ENCODE peak calls at places on chromosomes 13 and 19, in four cellular contexts. Y is left lung, V is GM23338, C is IMR-90. K is an unnamed sample.
A peak's percentile ranks its signal among the peaks of the same experiment; 100 is the strongest.

GRCh38 chr19:31666126-31666525 is 316.9 kb upstream of the TSHZ3 start:
- DNase-seq in Y (no peak), V (no peak), C (no peak), K (no peak)

GRCh38 chr19:47157455-47158321 is 27.1 kb downstream of the SAE1 start:
- DNase-seq in Y (no peak), V (peak; percentile 96), C (peak; percentile 72), K (no peak)

GRCh38 chr13:94549241-94550029 is 46.5 kb downstream of the TGDS start:
- DNase-seq in Y (peak; percentile 95), V (peak; percentile 87), C (peak; percentile 96), K (peak; percentile 95)

GRCh38 chr19:43574424-43575155 is 737 bp downstream of the XRCC1 start:
- DNase-seq in Y (no peak), V (no peak), C (peak; percentile 35), K (no peak)

GRCh38 chr19:39997595-39998216 is 846 bp downstream of the ZNF546 start:
- DNase-seq in Y (no peak), V (no peak), C (peak; percentile 55), K (no peak)

GRCh38 chr13:53068841-53069520 is 40.4 kb downstream of the OLFM4 start:
- DNase-seq in Y (no peak), V (peak; percentile 28), C (no peak), K (no peak)

GRCh38 chr19:16623576-16623975 is 4.4 kb downstream of the MED26 start:
- DNase-seq in Y (no peak), V (no peak), C (no peak), K (no peak)

GRCh38 chr19:50832666-50833065 is 708 bp downstream of the KLK15 start:
- DNase-seq in Y (no peak), V (no peak), C (no peak), K (no peak)

GRCh38 chr19:35061583-35062373 is 20.3 kb downstream of the HPN start:
- DNase-seq in Y (no peak), V (no peak), C (peak; percentile 34), K (no peak)

GRCh38 chr13:30442854-30443379 is 20.6 kb downstream of the UBE2L5 start:
- DNase-seq in Y (no peak), V (no peak), C (no peak), K (no peak)

GRCh38 chr13:101690871-101691270 is 238.4 kb downstream of the ITGBL1 start:
- DNase-seq in Y (no peak), V (no peak), C (no peak), K (peak; percentile 4)

GRCh38 chr13:78786399-78786879 is 127.5 kb upstream of the OBI1 start:
- DNase-seq in Y (no peak), V (no peak), C (no peak), K (no peak)

GRCh38 chr19:14416743-14417214 is 2.4 kb downstream of the DDX39A start:
- DNase-seq in Y (no peak), V (no peak), C (no peak), K (no peak)

GRCh38 chr13:61383101-61383500 is 32.5 kb downstream of the PCDH20 start:
- DNase-seq in Y (no peak), V (no peak), C (no peak), K (no peak)

GRCh38 chr19:45231891-45232290 is 13.3 kb downstream of the EXOC3L2 start:
- DNase-seq in Y (no peak), V (no peak), C (no peak), K (peak; percentile 56)

GRCh38 chr13:71417205-71417604 is 449.8 kb downstream of the DACH1 start:
- DNase-seq in Y (no peak), V (no peak), C (peak; percentile 0), K (no peak)

GRCh38 chr13:20848944-20849343 is 53.6 kb downstream of the XPO4 start:
- DNase-seq in Y (no peak), V (no peak), C (peak; percentile 31), K (no peak)

GRCh38 chr13:23822252-23822824 is 66.9 kb downstream of the MIPEP start:
- DNase-seq in Y (no peak), V (no peak), C (no peak), K (no peak)

GRCh38 chr19:1259873-1260748 is 9.0 kb upstream of the CIRBP start:
- DNase-seq in Y (peak; percentile 91), V (no peak), C (no peak), K (peak; percentile 45)

GRCh38 chr19:5850743-5851293 is 431 bp downstream of the FUT3 start:
- DNase-seq in Y (no peak), V (no peak), C (peak; percentile 53), K (peak; percentile 59)

GRCh38 chr19:2754659-2755447 is 15.0 kb upstream of the SLC39A3 start:
- DNase-seq in Y (no peak), V (no peak), C (no peak), K (no peak)

GRCh38 chr13:34340534-34340933 is 522.6 kb downstream of the RFC3 start:
- DNase-seq in Y (no peak), V (no peak), C (no peak), K (peak; percentile 68)

DNA sequence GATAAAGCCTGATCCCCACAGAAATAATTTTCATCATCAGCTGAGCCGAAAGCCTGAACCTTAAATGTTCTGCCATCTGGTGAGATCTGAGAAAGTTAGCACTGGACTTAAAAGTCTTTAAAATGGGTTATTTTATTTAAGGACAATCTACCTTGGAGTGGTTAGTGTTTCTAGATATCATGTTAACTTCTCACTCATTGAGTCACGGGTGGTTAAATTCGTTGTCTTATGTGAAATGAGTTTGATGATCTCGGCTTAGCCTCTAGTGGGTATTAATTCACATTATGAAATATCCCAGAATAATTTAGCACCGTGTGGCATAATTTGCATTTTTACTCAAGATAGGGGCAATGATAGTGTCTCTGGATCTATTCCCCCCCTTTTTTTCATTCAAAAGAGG is 117.4 kb upstream of the ZNF536 start:
- DNase-seq in Y (no peak), V (no peak), C (no peak), K (no peak)
- H3K27me3 ChIP-seq in Y (no peaks in the 10 kb centered on the region), V (no peaks in the 10 kb centered on the region), C (no peaks in the 10 kb centered on the region), K (peaks cover 45% of the 10 kb centered on the region)

DNA sequence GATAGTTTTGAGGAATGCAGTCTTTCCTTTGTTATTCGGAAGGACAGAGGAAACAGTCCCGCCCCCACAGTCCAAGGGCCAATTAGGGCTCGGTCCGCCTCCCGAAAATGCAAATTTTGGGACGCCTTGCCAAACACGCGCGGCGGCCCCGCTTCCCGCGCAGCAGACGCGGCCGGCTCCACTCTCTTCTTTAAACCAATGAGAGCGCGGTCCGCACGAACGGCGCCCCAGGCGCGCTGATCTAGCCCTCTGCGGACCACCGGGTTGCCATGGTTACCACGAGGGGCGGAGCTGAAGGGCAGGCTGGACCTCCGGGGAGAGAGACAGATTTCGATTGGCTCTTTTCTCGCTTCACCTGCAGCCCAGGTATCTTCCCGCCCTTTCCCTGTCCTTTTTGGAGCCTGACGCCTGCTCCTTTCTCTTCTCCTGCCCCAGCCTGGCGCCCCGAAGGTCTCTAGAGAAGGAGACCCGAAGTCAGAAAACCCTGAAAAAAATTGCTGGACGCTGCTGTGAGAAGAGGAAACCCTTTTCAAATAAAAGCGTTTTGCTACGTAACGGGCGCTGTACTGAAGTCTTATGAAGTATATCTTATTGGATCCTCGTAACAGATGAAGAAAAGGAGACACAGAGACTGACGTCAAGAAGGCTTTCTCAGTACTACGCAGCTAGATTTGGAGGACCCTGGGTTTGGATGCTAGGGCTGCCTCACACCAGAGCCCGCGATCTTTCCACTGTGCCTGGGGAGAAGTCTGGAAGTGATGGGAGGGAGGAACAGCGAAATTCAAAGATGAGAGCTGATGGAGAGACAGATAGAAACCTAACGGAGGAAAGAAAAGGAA is 2.0 kb downstream of the PTH2 start:
- DNase-seq in Y (peak; percentile 86), V (peak; percentile 99), C (peak; percentile 17), K (peak; percentile 76)
- H3K4me3 ChIP-seq in Y (peak overlapping the region; percentile 18), V (peak overlapping the region; percentile 31), C (no peak overlapping the region), K (peak overlapping the region; percentile 24)

GRCh38 chr13:99907627-99908026 is 63.9 kb downstream of the ZIC5 start:
- DNase-seq in Y (no peak), V (no peak), C (no peak), K (no peak)
- H3K27me3 ChIP-seq in Y (no peaks in the 10 kb centered on the region), V (no peaks in the 10 kb centered on the region), C (peaks cover 22% of the 10 kb centered on the region), K (no peaks in the 10 kb centered on the region)

DNA sequence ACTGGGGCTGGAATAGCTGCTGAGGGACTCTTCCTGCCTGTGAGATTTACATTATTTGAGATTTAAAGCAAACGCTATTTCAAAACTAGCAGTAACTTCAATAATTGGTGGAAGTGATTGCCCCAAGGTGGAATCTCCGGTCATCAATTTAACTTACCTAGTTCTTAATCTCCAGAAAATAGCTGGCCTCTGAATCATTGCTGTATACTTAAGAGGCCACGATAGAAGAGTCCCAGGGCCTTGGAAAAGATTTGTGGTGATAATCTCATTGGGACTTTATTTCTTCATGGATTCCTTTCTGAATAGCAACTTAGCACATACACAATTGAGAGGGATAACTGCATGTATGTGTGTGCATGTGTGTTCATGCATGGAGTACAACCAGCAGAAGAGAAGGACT is 120.2 kb downstream of the DNAJC15 start:
- DNase-seq in Y (no peak), V (no peak), C (no peak), K (no peak)
- H3K4me3 ChIP-seq in Y (no peak overlapping the region), V (no peak overlapping the region), C (no peak overlapping the region), K (no peak overlapping the region)

DNA sequence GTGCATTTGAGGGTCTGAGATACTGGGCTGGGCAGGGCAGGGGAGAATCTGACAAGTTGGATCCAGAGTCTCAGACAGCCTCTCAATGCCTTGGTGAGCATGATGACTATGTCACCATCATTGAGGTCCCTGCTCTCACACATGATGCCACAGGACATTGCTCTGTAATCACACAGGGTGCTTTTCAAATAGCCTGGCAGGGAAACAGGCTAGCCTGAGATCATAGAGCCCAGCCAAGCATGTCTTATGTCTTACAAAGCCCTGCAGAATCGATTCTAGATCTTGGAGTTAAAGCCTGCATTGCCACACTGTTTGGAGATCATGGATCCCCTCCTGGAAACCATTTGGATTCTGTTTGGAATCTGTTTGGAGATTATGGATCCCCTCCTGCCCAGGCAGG is 5.3 kb downstream of the KCNN1 start:
- DNase-seq in Y (no peak), V (no peak), C (no peak), K (no peak)
- H3K27me3 ChIP-seq in Y (peaks cover 11% of the 10 kb centered on the region), V (peaks cover 6% of the 10 kb centered on the region), C (peaks cover 41% of the 10 kb centered on the region), K (peaks cover 5% of the 10 kb centered on the region)

K was measured in MG63.